ENCODE peak calls at places on chromosomes 7 and 10, in six cellular contexts. One of them, this sample, is unnamed. For H3K4me1, the result is how much of the 10 kb centered on the place peaks cover.

GRCh38 chr7:3482147-3482921 is 181.3 kb downstream of the SDK1 start:
- DNase-seq in esophagus muscularis mucosa: no peak
- DNase-seq in heart left ventricle: no peak
- DNase-seq in HepG2: peak
- DNase-seq in transverse colon: peak
- DNase-seq in gastrocnemius medialis: no peak
- DNase-seq in this sample: no peak

GRCh38 chr7:157465597-157466348 is 129.0 kb downstream of the DNAJB6 start:
- DNase-seq in HepG2: no peak
- DNase-seq in gastrocnemius medialis: no peak
- DNase-seq in transverse colon: no peak
- DNase-seq in esophagus muscularis mucosa: no peak
- DNase-seq in heart left ventricle: no peak
- DNase-seq in this sample: peak

GRCh38 chr7:71300603-71301002 is 168.7 kb downstream of the GALNT17 start:
- DNase-seq in transverse colon: no peak
- DNase-seq in heart left ventricle: no peak
- DNase-seq in esophagus muscularis mucosa: no peak
- DNase-seq in HepG2: peak
- DNase-seq in gastrocnemius medialis: no peak
- DNase-seq in this sample: no peak

GRCh38 chr7:76281706-76282343 is 20.6 kb upstream of the HSPB1 start:
- DNase-seq in transverse colon: no peak
- DNase-seq in HepG2: no peak
- DNase-seq in gastrocnemius medialis: no peak
- DNase-seq in esophagus muscularis mucosa: no peak
- DNase-seq in heart left ventricle: no peak
- DNase-seq in this sample: no peak

GRCh38 chr7:50209461-50210161 is 94.9 kb upstream of the IKZF1 start:
- DNase-seq in transverse colon: no peak
- DNase-seq in esophagus muscularis mucosa: no peak
- DNase-seq in HepG2: no peak
- DNase-seq in heart left ventricle: no peak
- DNase-seq in gastrocnemius medialis: no peak
- DNase-seq in this sample: no peak

GRCh38 chr7:138606251-138606650 is 94.9 kb downstream of the SVOPL start:
- DNase-seq in esophagus muscularis mucosa: no peak
- DNase-seq in HepG2: no peak
- DNase-seq in gastrocnemius medialis: no peak
- DNase-seq in transverse colon: no peak
- DNase-seq in heart left ventricle: no peak
- DNase-seq in this sample: no peak

GRCh38 chr7:24862461-24862860 is 105.2 kb upstream of the GSDME start:
- DNase-seq in HepG2: no peak
- DNase-seq in esophagus muscularis mucosa: no peak
- DNase-seq in gastrocnemius medialis: no peak
- DNase-seq in heart left ventricle: no peak
- DNase-seq in transverse colon: no peak
- DNase-seq in this sample: no peak

GRCh38 chr7:44076101-44076895 is 6.0 kb downstream of the POLM start:
- DNase-seq in gastrocnemius medialis: no peak
- DNase-seq in esophagus muscularis mucosa: no peak
- DNase-seq in heart left ventricle: no peak
- DNase-seq in transverse colon: no peak
- DNase-seq in HepG2: no peak
- DNase-seq in this sample: no peak

GRCh38 chr7:105429746-105430612 is 41.3 kb upstream of the SRPK2 start:
- DNase-seq in gastrocnemius medialis: no peak
- DNase-seq in transverse colon: peak
- DNase-seq in HepG2: peak
- DNase-seq in heart left ventricle: peak
- DNase-seq in esophagus muscularis mucosa: no peak
- DNase-seq in this sample: no peak

GRCh38 chr7:44396931-44397525 is 71.6 kb upstream of the CAMK2B start:
- DNase-seq in transverse colon: no peak
- DNase-seq in HepG2: no peak
- DNase-seq in heart left ventricle: no peak
- DNase-seq in gastrocnemius medialis: no peak
- DNase-seq in esophagus muscularis mucosa: no peak
- DNase-seq in this sample: no peak

GRCh38 chr7:45187946-45188411 is 30.4 kb downstream of the RAMP3 start:
- DNase-seq in gastrocnemius medialis: no peak
- DNase-seq in esophagus muscularis mucosa: no peak
- DNase-seq in HepG2: no peak
- DNase-seq in heart left ventricle: no peak
- DNase-seq in transverse colon: no peak
- DNase-seq in this sample: no peak

GRCh38 chr10:102461187-102462054 is 10.1 kb upstream of the C10orf95 start:
- DNase-seq in heart left ventricle: peak
- DNase-seq in esophagus muscularis mucosa: no peak
- DNase-seq in HepG2: peak
- DNase-seq in transverse colon: peak
- DNase-seq in gastrocnemius medialis: peak
- DNase-seq in this sample: peak

GRCh38 chr10:102775973-102776669 is 32.4 kb downstream of the WBP1L start:
- DNase-seq in esophagus muscularis mucosa: peak
- DNase-seq in HepG2: peak
- DNase-seq in heart left ventricle: peak
- DNase-seq in transverse colon: peak
- DNase-seq in gastrocnemius medialis: peak
- DNase-seq in this sample: peak

GRCh38 chr10:14291296-14291695 is 39.4 kb downstream of the FRMD4A start:
- DNase-seq in gastrocnemius medialis: no peak
- DNase-seq in heart left ventricle: no peak
- DNase-seq in HepG2: no peak
- DNase-seq in transverse colon: no peak
- DNase-seq in esophagus muscularis mucosa: no peak
- DNase-seq in this sample: no peak

GRCh38 chr7:138978541-138979184 is 2.5 kb downstream of the KIAA1549 start:
- DNase-seq in gastrocnemius medialis: no peak
- DNase-seq in transverse colon: no peak
- DNase-seq in heart left ventricle: no peak
- DNase-seq in HepG2: no peak
- DNase-seq in esophagus muscularis mucosa: no peak
- DNase-seq in this sample: no peak

GRCh38 chr7:107318523-107319160 is 149.8 kb downstream of the HBP1 start:
- DNase-seq in heart left ventricle: no peak
- DNase-seq in gastrocnemius medialis: no peak
- DNase-seq in esophagus muscularis mucosa: no peak
- DNase-seq in HepG2: no peak
- DNase-seq in transverse colon: no peak
- DNase-seq in this sample: no peak
- TF ChIP-seq POLR2A in heart left ventricle: no peak
- TF ChIP-seq POLR2A in gastrocnemius medialis: no peak
- TF ChIP-seq POLR2A in esophagus muscularis mucosa: no peak
- TF ChIP-seq POLR2A in HepG2: no peak
- TF ChIP-seq POLR2A in transverse colon: no peak
- TF ChIP-seq POLR2A in this sample: no peak

GRCh38 chr10:66555061-66555460 is 370.8 kb upstream of the LRRTM3 start:
- DNase-seq in heart left ventricle: no peak
- DNase-seq in gastrocnemius medialis: no peak
- DNase-seq in transverse colon: no peak
- DNase-seq in esophagus muscularis mucosa: no peak
- DNase-seq in HepG2: no peak
- DNase-seq in this sample: no peak

GRCh38 chr10:66552331-66552730 is 373.5 kb upstream of the LRRTM3 start:
- DNase-seq in heart left ventricle: no peak
- DNase-seq in transverse colon: no peak
- DNase-seq in HepG2: no peak
- DNase-seq in gastrocnemius medialis: no peak
- DNase-seq in esophagus muscularis mucosa: no peak
- DNase-seq in this sample: no peak

GRCh38 chr10:66550351-66550750 is 375.5 kb upstream of the LRRTM3 start:
- DNase-seq in heart left ventricle: no peak
- DNase-seq in HepG2: no peak
- DNase-seq in gastrocnemius medialis: no peak
- DNase-seq in esophagus muscularis mucosa: no peak
- DNase-seq in transverse colon: no peak
- DNase-seq in this sample: no peak
- H3K4me1 ChIP-seq in heart left ventricle: under half
- H3K4me1 ChIP-seq in HepG2: under half
- H3K4me1 ChIP-seq in gastrocnemius medialis: under half
- H3K4me1 ChIP-seq in esophagus muscularis mucosa: under half
- H3K4me1 ChIP-seq in transverse colon: under half
- H3K4me1 ChIP-seq in this sample: under half

GRCh38 chr10:124419635-124420034 is 912 bp upstream of the OAT start:
- DNase-seq in heart left ventricle: no peak
- DNase-seq in transverse colon: no peak
- DNase-seq in esophagus muscularis mucosa: no peak
- DNase-seq in gastrocnemius medialis: no peak
- DNase-seq in HepG2: no peak
- DNase-seq in this sample: no peak

GRCh38 chr10:124420254-124420653 is 1.5 kb upstream of the OAT start:
- DNase-seq in gastrocnemius medialis: no peak
- DNase-seq in esophagus muscularis mucosa: no peak
- DNase-seq in transverse colon: no peak
- DNase-seq in heart left ventricle: no peak
- DNase-seq in HepG2: no peak
- DNase-seq in this sample: no peak

GRCh38 chr10:124416733-124417132 is 2.0 kb downstream of the OAT start:
- DNase-seq in gastrocnemius medialis: no peak
- DNase-seq in HepG2: peak
- DNase-seq in heart left ventricle: no peak
- DNase-seq in transverse colon: no peak
- DNase-seq in esophagus muscularis mucosa: no peak
- DNase-seq in this sample: peak

GRCh38 chr10:124417846-124418725 is 637 bp downstream of the OAT start:
- DNase-seq in transverse colon: peak
- DNase-seq in esophagus muscularis mucosa: no peak
- DNase-seq in HepG2: peak
- DNase-seq in gastrocnemius medialis: peak
- DNase-seq in heart left ventricle: peak
- DNase-seq in this sample: peak

DNA sequence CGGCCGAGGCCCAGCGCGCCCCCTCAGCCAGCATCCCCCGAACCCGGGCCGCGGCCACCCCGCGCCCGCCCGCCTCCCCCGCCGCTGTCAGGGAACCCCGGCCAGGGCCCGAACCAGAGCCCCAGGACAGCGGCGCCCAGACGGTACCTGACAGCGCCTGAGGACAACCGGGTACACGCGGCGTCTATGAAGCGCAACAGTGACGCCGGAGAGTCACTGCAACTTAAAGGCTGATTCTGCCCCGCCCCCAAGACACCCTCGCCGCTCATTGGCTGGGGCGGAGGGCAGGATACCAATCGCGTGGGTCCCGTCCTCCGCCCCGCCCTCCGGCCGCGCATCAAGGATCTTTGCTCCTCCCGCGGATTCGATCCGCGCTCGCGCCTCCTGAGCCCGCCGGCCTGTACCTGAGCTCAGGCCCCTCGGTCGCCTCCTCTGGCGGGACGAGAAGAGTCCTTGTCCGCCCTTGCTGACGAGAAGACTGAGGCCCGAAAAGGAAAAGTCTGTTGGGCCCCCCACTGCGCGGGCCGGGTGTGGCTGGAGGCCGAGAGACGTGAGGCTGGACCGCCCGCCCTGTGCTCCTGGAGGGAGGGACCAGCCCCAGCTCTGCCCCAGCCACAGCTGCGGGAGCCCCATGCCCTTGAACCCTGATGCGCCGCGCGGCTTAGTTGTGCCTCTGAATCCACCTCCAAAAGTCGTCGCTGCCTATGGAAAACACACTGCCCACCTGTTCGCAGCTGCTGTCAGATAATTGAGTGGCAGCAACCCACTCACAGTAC is at the start of gene OAT:
- DNase-seq in HepG2: peak
- DNase-seq in gastrocnemius medialis: peak
- DNase-seq in heart left ventricle: peak
- DNase-seq in transverse colon: peak
- DNase-seq in esophagus muscularis mucosa: peak
- DNase-seq in this sample: peak
- TF ChIP-seq CTCF in HepG2: peak
- TF ChIP-seq CTCF in gastrocnemius medialis: no peak
- TF ChIP-seq CTCF in heart left ventricle: no peak
- TF ChIP-seq CTCF in transverse colon: no peak
- TF ChIP-seq CTCF in esophagus muscularis mucosa: no peak
- TF ChIP-seq CTCF in this sample: peak

GRCh38 chr10:72260588-72261322 is 13.0 kb upstream of the DDIT4 start:
- DNase-seq in esophagus muscularis mucosa: peak
- DNase-seq in heart left ventricle: peak
- DNase-seq in HepG2: peak
- DNase-seq in transverse colon: peak
- DNase-seq in gastrocnemius medialis: peak
- DNase-seq in this sample: peak
- TF ChIP-seq POLR2A in esophagus muscularis mucosa: no peak
- TF ChIP-seq POLR2A in heart left ventricle: no peak
- TF ChIP-seq POLR2A in HepG2: peak
- TF ChIP-seq POLR2A in transverse colon: peak
- TF ChIP-seq POLR2A in gastrocnemius medialis: peak
- TF ChIP-seq POLR2A in this sample: peak

GRCh38 chr10:123906884-123907652 is 15.5 kb upstream of the CPXM2 start:
- DNase-seq in HepG2: no peak
- DNase-seq in gastrocnemius medialis: no peak
- DNase-seq in heart left ventricle: no peak
- DNase-seq in esophagus muscularis mucosa: no peak
- DNase-seq in transverse colon: no peak
- DNase-seq in this sample: no peak

GRCh38 chr10:123909866-123910265 is 18.3 kb upstream of the CPXM2 start:
- DNase-seq in esophagus muscularis mucosa: no peak
- DNase-seq in heart left ventricle: no peak
- DNase-seq in transverse colon: no peak
- DNase-seq in gastrocnemius medialis: no peak
- DNase-seq in HepG2: no peak
- DNase-seq in this sample: no peak

GRCh38 chr10:123901621-123902020 is 10.0 kb upstream of the CPXM2 start:
- DNase-seq in esophagus muscularis mucosa: no peak
- DNase-seq in transverse colon: no peak
- DNase-seq in gastrocnemius medialis: no peak
- DNase-seq in heart left ventricle: no peak
- DNase-seq in HepG2: no peak
- DNase-seq in this sample: no peak

GRCh38 chr10:123908379-123908778 is 16.8 kb upstream of the CPXM2 start:
- DNase-seq in esophagus muscularis mucosa: no peak
- DNase-seq in HepG2: no peak
- DNase-seq in transverse colon: no peak
- DNase-seq in gastrocnemius medialis: no peak
- DNase-seq in heart left ventricle: no peak
- DNase-seq in this sample: no peak

GRCh38 chr10:123904834-123905409 is 13.3 kb upstream of the CPXM2 start:
- DNase-seq in heart left ventricle: no peak
- DNase-seq in transverse colon: no peak
- DNase-seq in esophagus muscularis mucosa: no peak
- DNase-seq in HepG2: no peak
- DNase-seq in gastrocnemius medialis: no peak
- DNase-seq in this sample: no peak
- H3K4me1 ChIP-seq in heart left ventricle: under half
- H3K4me1 ChIP-seq in transverse colon: under half
- H3K4me1 ChIP-seq in esophagus muscularis mucosa: under half
- H3K4me1 ChIP-seq in HepG2: under half
- H3K4me1 ChIP-seq in gastrocnemius medialis: under half
- H3K4me1 ChIP-seq in this sample: under half

This sample was measured in tibial nerve.